ENCODE peak calls at places on chromosomes 13 and 19, in seven cellular contexts. Q is cardiac fibroblast, H is mesendoderm, J is germinal center, T is HT1080, I is posterior vena cava, A is mucosa of descending colon. S is an unnamed sample.

GRCh38 chr19:45681391-45682015 is 10.2 kb downstream of the SNRPD2 start:
- DNase-seq in Q (peak), H (peak), J (peak), T (peak), I (peak), A (peak), S (peak)

GRCh38 chr19:13401388-13401787 is 104.9 kb downstream of the CACNA1A start:
- DNase-seq in Q (peak), H (peak), J (no peak), T (peak), I (no peak), A (no peak), S (peak)

GRCh38 chr19:53294786-53295441 is 27.4 kb upstream of the VN1R4 start:
- DNase-seq in Q (no peak), H (peak), J (no peak), T (peak), I (no peak), A (no peak), S (no peak)

GRCh38 chr19:4229179-4229931 is at the start of gene EBI3:
- DNase-seq in Q (peak), H (peak), J (peak), T (peak), I (no peak), A (peak), S (peak)

GRCh38 chr13:33483471-33483870 is 197.9 kb upstream of the STARD13 start:
- DNase-seq in Q (no peak), H (no peak), J (no peak), T (peak), I (no peak), A (no peak), S (peak)

GRCh38 chr19:43474986-43475705 is 9.7 kb upstream of the LYPD3 start:
- DNase-seq in Q (peak), H (peak), J (peak), T (no peak), I (peak), A (peak), S (peak)

GRCh38 chr13:99392806-99393135 is 85.6 kb upstream of the GPR183 start:
- DNase-seq in Q (no peak), H (no peak), J (no peak), T (no peak), I (peak), A (no peak), S (no peak)

GRCh38 chr19:42693760-42694350 is 46.4 kb downstream of the PSG3 start:
- DNase-seq in Q (peak), H (peak), J (peak), T (peak), I (no peak), A (no peak), S (peak)

GRCh38 chr13:65260938-65261880 is 1968.9 kb downstream of the PCDH9 start:
- DNase-seq in Q (peak), H (no peak), J (no peak), T (peak), I (no peak), A (no peak), S (peak)

GRCh38 chr19:33550741-33551140 is 29.1 kb upstream of the PEPD start:
- DNase-seq in Q (no peak), H (no peak), J (no peak), T (no peak), I (peak), A (no peak), S (no peak)

GRCh38 chr13:44715287-44716224 is 139.4 kb upstream of the TSC22D1 start:
- DNase-seq in Q (peak), H (no peak), J (no peak), T (no peak), I (no peak), A (no peak), S (no peak)

GRCh38 chr19:49896863-49897621 is at the start of gene IL4I1:
- DNase-seq in Q (peak), H (no peak), J (peak), T (peak), I (no peak), A (no peak), S (peak)

GRCh38 chr19:5130371-5131030 is 161.6 kb downstream of the KDM4B start:
- DNase-seq in Q (no peak), H (no peak), J (peak), T (no peak), I (no peak), A (peak), S (no peak)

GRCh38 chr19:45045671-45046353 is 7.0 kb downstream of the CLASRP start:
- DNase-seq in Q (no peak), H (no peak), J (no peak), T (no peak), I (no peak), A (no peak), S (no peak)

GRCh38 chr19:41706741-41707501 is 1.5 kb upstream of the CEACAM5 start:
- DNase-seq in Q (peak), H (peak), J (peak), T (peak), I (peak), A (peak), S (peak)

GRCh38 chr19:12676384-12676792 is 5.3 kb downstream of the DHPS start:
- DNase-seq in Q (peak), H (peak), J (peak), T (peak), I (peak), A (peak), S (peak)

GRCh38 chr13:113366031-113366588 is 2.2 kb upstream of the GRTP1 start:
- DNase-seq in Q (no peak), H (no peak), J (no peak), T (no peak), I (no peak), A (no peak), S (no peak)